ENCODE peak calls at places on chromosomes 6 and 20, in eight cellular contexts. L is hepatocyte, C is MM.1S, D is dorsolateral prefrontal cortex, Y is H1, X is body of pancreas, J is K562, E is cardiac muscle cell. B is an unnamed sample.

GRCh38 chr20:62476074-62476838 is 461 bp upstream of the GATA5 start:
- DNase-seq in X (peak), E (no peak), D (no peak), Y (peak), L (no peak), C (no peak), J (peak), B (no peak)

GRCh38 chr6:83431545-83432165 is 804 bp upstream of the ME1 start:
- DNase-seq in L (peak), E (no peak), X (peak), J (peak), D (no peak), Y (no peak), C (no peak), B (no peak)

GRCh38 chr20:61543086-61543485 is 291.0 kb downstream of the CDH4 start:
- DNase-seq in L (no peak), J (no peak), C (no peak), X (no peak), D (no peak), Y (no peak), E (no peak), B (no peak)

GRCh38 chr6:153172815-153173214 is 41.7 kb upstream of the RGS17 start:
- DNase-seq in Y (no peak), L (no peak), J (no peak), E (no peak), C (no peak), X (no peak), D (no peak), B (no peak)

GRCh38 chr6:111087871-111088667 is 766 bp downstream of the SLC16A10 start:
- DNase-seq in E (peak), Y (peak), D (no peak), X (peak), L (peak), J (no peak), C (peak), B (no peak)

GRCh38 chr6:106787327-106788196 is 158.2 kb downstream of the QRSL1 start:
- DNase-seq in C (no peak), L (peak), E (no peak), Y (no peak), D (no peak), J (no peak), X (peak), B (no peak)

GRCh38 chr6:142507065-142507464 is 205.3 kb downstream of the ADGRG6 start:
- DNase-seq in E (no peak), L (no peak), J (no peak), D (no peak), C (no peak), Y (no peak), X (no peak), B (no peak)

GRCh38 chr6:134539865-134540323 is 222.0 kb upstream of the SGK1 start:
- DNase-seq in D (no peak), J (no peak), E (peak), L (no peak), C (no peak), Y (no peak), X (no peak), B (no peak)

GRCh38 chr6:8240316-8240715 is 138.0 kb upstream of the EEF1E1 start:
- DNase-seq in L (peak), C (no peak), Y (no peak), D (no peak), E (no peak), X (no peak), J (no peak), B (no peak)

GRCh38 chr6:30955367-30956042 is 14.7 kb downstream of the MUCL3 start:
- DNase-seq in L (peak), X (peak), J (peak), Y (peak), E (peak), D (peak), C (peak), B (no peak)

GRCh38 chr20:10792291-10792690 is 118.5 kb upstream of the JAG1 start:
- DNase-seq in X (no peak), E (no peak), Y (no peak), J (no peak), D (no peak), C (no peak), L (no peak), B (no peak)

GRCh38 chr6:14876778-14877613 is 368.9 kb upstream of the JARID2 start:
- DNase-seq in L (no peak), X (no peak), J (no peak), D (no peak), E (peak), C (no peak), Y (no peak), B (no peak)

GRCh38 chr6:168157272-168158007 is 78.4 kb upstream of the FRMD1 start:
- DNase-seq in C (no peak), J (no peak), Y (peak), L (peak), D (no peak), X (no peak), E (peak), B (no peak)

GRCh38 chr6:118372413-118372812 is 175.7 kb upstream of the PLN start:
- DNase-seq in E (peak), X (no peak), L (no peak), J (no peak), Y (no peak), D (no peak), C (no peak), B (no peak)

GRCh38 chr6:70299456-70299855 is 3.4 kb downstream of the COL9A1 start:
- DNase-seq in C (no peak), E (peak), J (no peak), D (no peak), X (no peak), Y (no peak), L (no peak), B (no peak)

GRCh38 chr6:49634811-49635159 is 1.9 kb downstream of the RHAG start:
- DNase-seq in D (no peak), L (no peak), Y (no peak), C (no peak), X (no peak), E (no peak), J (peak), B (no peak)

GRCh38 chr6:4848382-4849068 is 72.3 kb downstream of the CDYL start:
- DNase-seq in D (no peak), Y (no peak), J (peak), E (no peak), C (no peak), L (peak), X (peak), B (no peak)

GRCh38 chr6:13767121-13767794 is 47.1 kb downstream of the MCUR1 start:
- DNase-seq in Y (no peak), X (peak), J (no peak), E (peak), C (no peak), D (no peak), L (peak), B (peak)

GRCh38 chr20:44692932-44693476 is 22.2 kb upstream of the CCN5 start:
- DNase-seq in E (peak), C (no peak), J (no peak), Y (no peak), L (peak), D (no peak), X (peak), B (peak)

GRCh38 chr6:99868074-99868702 is 125.8 kb downstream of the MCHR2 start:
- DNase-seq in X (peak), C (peak), D (peak), L (peak), Y (peak), J (peak), E (peak), B (no peak)

GRCh38 chr6:19317587-19317986 is 519.6 kb upstream of the ID4 start:
- DNase-seq in X (no peak), D (no peak), E (no peak), Y (no peak), L (no peak), J (no peak), C (no peak), B (no peak)

GRCh38 chr20:32278199-32278643 is 770 bp downstream of the KIF3B start:
- DNase-seq in D (no peak), J (no peak), X (no peak), L (no peak), E (peak), Y (no peak), C (no peak), B (no peak)

GRCh38 chr6:98823845-98824162 is 10.6 kb upstream of the POU3F2 start:
- DNase-seq in L (no peak), X (no peak), C (no peak), Y (no peak), D (no peak), E (no peak), J (no peak), B (no peak)

DNA sequence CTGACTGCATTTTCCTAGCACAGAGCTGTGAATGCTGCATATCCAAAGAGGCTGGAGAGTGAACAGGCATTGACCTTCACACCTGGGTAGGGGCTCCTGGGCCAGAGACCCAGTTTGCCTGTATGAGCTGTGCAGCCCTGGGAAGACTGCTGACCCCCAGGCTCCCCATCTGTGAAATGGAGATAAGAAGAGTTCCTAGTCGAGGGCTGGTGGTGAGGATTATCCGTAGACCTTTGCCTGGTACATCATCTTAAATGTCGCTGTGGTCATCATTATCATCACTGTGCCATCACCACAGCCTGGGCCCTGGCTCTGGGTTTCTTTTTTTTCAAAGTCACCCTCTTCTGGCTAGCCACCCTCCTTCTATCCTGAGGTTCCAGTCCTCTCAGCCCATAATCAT is 12.1 kb downstream of the AGPAT4 start:
- DNase-seq in C (no peak), X (no peak), D (no peak), L (no peak), Y (no peak), J (peak), E (no peak), B (no peak)
- TF ChIP-seq CTCF in C (no peak), X (no peak), D (no peak), L (no peak), Y (no peak), J (no peak), E (no peak), B (no peak)

GRCh38 chr6:123640567-123641187 is 3.9 kb upstream of the TRDN start:
- DNase-seq in C (no peak), E (no peak), Y (no peak), D (no peak), X (no peak), L (no peak), J (no peak), B (no peak)
- H3K27ac ChIP-seq in C (no peak), E (no peak), Y (no peak), D (no peak), X (no peak), L (no peak), J (no peak), B (no peak)

GRCh38 chr20:36498386-36499179 is 42.7 kb upstream of the MYL9 start:
- DNase-seq in D (no peak), L (no peak), J (no peak), C (no peak), E (no peak), X (no peak), Y (no peak), B (no peak)
- H3K4me3 ChIP-seq in D (no peak), L (no peak), J (no peak), C (no peak), E (no peak), X (no peak), Y (no peak), B (no peak)

GRCh38 chr6:137868721-137869631 is 1.9 kb downstream of the TNFAIP3 start:
- DNase-seq in D (no peak), C (no peak), E (no peak), J (no peak), X (no peak), Y (no peak), L (no peak), B (no peak)
- TF ChIP-seq CTCF in D (no peak), C (peak), E (no peak), J (peak), X (no peak), Y (no peak), L (no peak), B (no peak)

DNA sequence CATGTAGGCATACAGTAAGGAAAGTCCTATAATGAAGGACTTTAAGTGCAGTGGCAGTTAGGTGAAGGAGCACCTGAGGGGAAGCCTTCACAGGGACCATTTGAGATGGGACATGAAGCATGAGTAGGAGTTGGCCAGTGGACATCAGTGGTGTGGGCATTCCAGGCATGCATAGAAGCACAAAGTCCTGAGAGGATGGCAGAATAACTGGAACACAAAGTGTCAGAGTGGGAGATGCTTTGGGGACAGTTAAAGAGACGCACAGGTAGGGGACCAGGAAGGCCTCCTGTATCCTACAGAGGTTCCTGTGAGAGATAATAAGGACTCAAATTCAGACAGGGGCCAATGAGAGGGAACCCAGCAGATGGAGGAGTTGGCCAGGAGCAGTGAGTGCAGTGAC is 26.4 kb upstream of the EFHC1 start:
- DNase-seq in E (no peak), X (no peak), C (no peak), L (no peak), Y (no peak), D (no peak), J (no peak), B (no peak)
- H3K27ac ChIP-seq in E (no peak), X (no peak), C (peak), L (no peak), Y (no peak), D (no peak), J (no peak), B (no peak)

GRCh38 chr6:47465117-47465516 is 12.5 kb upstream of the CD2AP start:
- DNase-seq in J (no peak), X (no peak), L (no peak), Y (no peak), C (no peak), D (no peak), E (no peak), B (no peak)

DNA sequence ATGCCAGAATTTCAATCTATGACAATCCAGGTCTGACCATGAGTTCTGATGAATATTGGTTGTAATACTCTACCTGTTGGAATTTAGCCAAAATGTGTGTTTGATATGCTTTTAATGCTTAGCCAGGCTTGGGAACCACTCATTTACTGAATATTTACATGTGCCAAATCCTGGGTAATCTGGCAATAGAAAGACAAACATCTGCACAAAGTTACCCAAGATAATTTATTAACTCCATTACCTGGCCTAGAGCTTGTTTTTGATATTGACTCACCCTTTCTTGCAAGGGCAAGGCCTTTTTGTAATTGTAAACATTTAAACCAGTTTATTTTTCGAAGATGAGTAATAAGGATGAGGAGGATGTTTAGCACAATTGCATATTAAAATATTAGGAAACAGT is 13.5 kb upstream of the CD2AP start:
- DNase-seq in C (no peak), E (no peak), Y (no peak), J (no peak), D (no peak), L (no peak), X (no peak), B (no peak)
- H3K4me3 ChIP-seq in C (no peak), E (no peak), Y (no peak), J (no peak), D (no peak), L (no peak), X (no peak), B (no peak)

GRCh38 chr20:48742912-48743680 is 84.7 kb downstream of the PREX1 start:
- DNase-seq in D (no peak), J (no peak), Y (no peak), C (no peak), X (no peak), E (no peak), L (no peak), B (no peak)

GRCh38 chr20:48745330-48745729 is 82.5 kb downstream of the PREX1 start:
- DNase-seq in Y (no peak), E (peak), J (peak), X (no peak), C (no peak), D (no peak), L (no peak), B (no peak)

GRCh38 chr20:48742233-48742632 is 85.6 kb downstream of the PREX1 start:
- DNase-seq in L (no peak), E (no peak), Y (no peak), D (no peak), J (no peak), C (no peak), X (no peak), B (no peak)

GRCh38 chr20:48744515-48744914 is 83.3 kb downstream of the PREX1 start:
- DNase-seq in J (no peak), D (no peak), Y (no peak), L (no peak), X (no peak), C (no peak), E (no peak), B (no peak)

GRCh38 chr20:48743807-48744206 is 84.0 kb downstream of the PREX1 start:
- DNase-seq in X (no peak), J (no peak), E (no peak), D (no peak), C (no peak), L (no peak), Y (no peak), B (no peak)
- TF ChIP-seq CTCF in X (no peak), J (no peak), E (no peak), D (no peak), C (no peak), L (no peak), Y (no peak), B (no peak)

DNA sequence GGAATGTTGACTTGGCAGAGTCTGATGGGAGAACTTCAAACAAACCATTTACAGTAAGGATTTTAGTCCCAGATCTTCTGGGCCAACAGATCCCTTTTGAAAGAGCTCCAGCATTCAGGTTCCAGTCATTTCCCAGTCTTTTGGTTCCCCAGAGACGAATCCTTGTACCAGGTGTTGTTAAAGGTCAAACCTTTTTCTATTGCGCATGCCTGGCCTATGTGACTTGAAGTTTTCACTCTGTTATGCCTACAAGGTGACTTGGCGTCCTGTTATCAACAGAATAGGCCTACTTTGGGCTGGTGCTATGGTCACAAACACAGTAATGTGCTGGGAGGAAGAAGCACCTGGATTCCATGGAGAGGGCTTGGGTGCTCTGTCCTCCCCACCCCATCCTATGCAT is 52.3 kb downstream of the PXDC1 start:
- DNase-seq in J (no peak), D (no peak), E (no peak), L (no peak), X (no peak), Y (no peak), C (no peak), B (no peak)
- H3K27ac ChIP-seq in J (no peak), D (no peak), E (no peak), L (no peak), X (no peak), Y (no peak), C (no peak), B (no peak)